ENCODE peak calls at places on chromosome 15, in four cellular contexts. T is HFF-Myc; I is CD4-positive, alpha-beta T cell; J is Right ventricle myocardium superior. B is an unnamed sample.

GRCh38 chr15:85005319-85005718 is 23.7 kb downstream of the PDE8A start:
- DNase-seq in T (no peak), I (no peak), J (no peak), B (no peak)

GRCh38 chr15:68580026-68580882 is 1.5 kb downstream of the CORO2B start:
- DNase-seq in T (no peak), I (no peak), J (peak; percentile 74), B (no peak)

GRCh38 chr15:85164841-85165466 is 183.3 kb downstream of the PDE8A start:
- DNase-seq in T (no peak), I (no peak), J (no peak), B (no peak)

GRCh38 chr15:39363761-39364586 is 216.9 kb upstream of the THBS1 start:
- DNase-seq in T (no peak), I (no peak), J (no peak), B (no peak)

GRCh38 chr15:34124656-34125055 is 22.8 kb downstream of the PGBD4 start:
- DNase-seq in T (no peak), I (no peak), J (no peak), B (no peak)

GRCh38 chr15:91456921-91457320 is 356.9 kb downstream of the SV2B start:
- DNase-seq in T (no peak), I (no peak), J (no peak), B (no peak)

GRCh38 chr15:39287322-39288195 is 293.3 kb upstream of the THBS1 start:
- DNase-seq in T (no peak), I (no peak), J (no peak), B (no peak)

GRCh38 chr15:78308422-78309021 is 9.1 kb upstream of the SKIC8 start:
- DNase-seq in T (no peak), I (peak; percentile 6), J (peak; percentile 79), B (peak; percentile 31)

GRCh38 chr15:78167227-78167888 is 18.2 kb downstream of the IDH3A start:
- DNase-seq in T (no peak), I (no peak), J (no peak), B (no peak)

GRCh38 chr15:80697316-80697715 is 2.2 kb downstream of the ABHD17C start:
- DNase-seq in T (no peak), I (no peak), J (no peak), B (no peak)

GRCh38 chr15:58520464-58520863 is 88.7 kb downstream of the LIPC start:
- DNase-seq in T (no peak), I (no peak), J (no peak), B (no peak)

GRCh38 chr15:76178321-76178720 is 118.5 kb downstream of the TMEM266 start:
- DNase-seq in T (no peak), I (no peak), J (no peak), B (no peak)

GRCh38 chr15:50786871-50787270 is 21.4 kb upstream of the SPPL2A start:
- DNase-seq in T (no peak), I (no peak), J (no peak), B (no peak)

GRCh38 chr15:63971427-63971805 is 74.9 kb downstream of the DAPK2 start:
- DNase-seq in T (no peak), I (peak; percentile 38), J (peak; percentile 36), B (no peak)

GRCh38 chr15:29139540-29140459 is 129.8 kb downstream of the NSMCE3 start:
- DNase-seq in T (no peak), I (peak; percentile 37), J (peak; percentile 48), B (no peak)

GRCh38 chr15:90064931-90065681 is 37.2 kb downstream of the IDH2 start:
- DNase-seq in T (no peak), I (no peak), J (peak; percentile 88), B (no peak)

GRCh38 chr15:95365615-95366107 is 964.8 kb upstream of the NR2F2 start:
- DNase-seq in T (no peak), I (no peak), J (peak; percentile 42), B (no peak)

GRCh38 chr15:73047882-73048281 is 4.4 kb upstream of the NEO1 start:
- DNase-seq in T (no peak), I (no peak), J (no peak), B (no peak)

GRCh38 chr15:28913171-28913765 is 27.5 kb downstream of the APBA2 start:
- DNase-seq in T (no peak), I (no peak), J (no peak), B (no peak)

GRCh38 chr15:57376695-57377477 is 581 bp downstream of the CGNL1 start:
- DNase-seq in T (no peak), I (no peak), J (peak; percentile 50), B (no peak)

GRCh38 chr15:49464513-49464912 is 41.5 kb downstream of the FGF7 start:
- DNase-seq in T (peak; percentile 60), I (no peak), J (no peak), B (no peak)

GRCh38 chr15:66894986-66895780 is 170.2 kb upstream of the SMAD3 start:
- DNase-seq in T (no peak), I (no peak), J (no peak), B (no peak)